ENCODE peak calls at places on chromosomes 4 and X, in five cellular contexts. One of them, this sample, is unnamed.

GRCh38 chr4:128424524-128425195 is 137.0 kb upstream of the PGRMC2 start:
- DNase-seq in choroid plexus epithelial cell: peak; percentile 66
- DNase-seq in GM12864: no peak
- DNase-seq in hepatocyte: no peak
- DNase-seq in H1: no peak
- DNase-seq in this sample: no peak

GRCh38 chrX:13380230-13380629 is 60.4 kb upstream of the ATXN3L start:
- DNase-seq in hepatocyte: no peak
- DNase-seq in choroid plexus epithelial cell: peak; percentile 53
- DNase-seq in GM12864: no peak
- DNase-seq in H1: no peak
- DNase-seq in this sample: no peak

GRCh38 chr4:182224192-182224850 is 18.9 kb upstream of the TENM3 start:
- DNase-seq in GM12864: no peak
- DNase-seq in H1: no peak
- DNase-seq in hepatocyte: no peak
- DNase-seq in choroid plexus epithelial cell: no peak
- DNase-seq in this sample: no peak

GRCh38 chr4:138790993-138791392 is 224.6 kb upstream of the NOCT start:
- DNase-seq in H1: no peak
- DNase-seq in GM12864: no peak
- DNase-seq in choroid plexus epithelial cell: no peak
- DNase-seq in hepatocyte: no peak
- DNase-seq in this sample: no peak

GRCh38 chr4:143252478-143252877 is 67.8 kb downstream of the USP38 start:
- DNase-seq in hepatocyte: no peak
- DNase-seq in H1: no peak
- DNase-seq in GM12864: no peak
- DNase-seq in choroid plexus epithelial cell: no peak
- DNase-seq in this sample: no peak

GRCh38 chr4:37803348-37803973 is 23.0 kb upstream of the PGM2 start:
- DNase-seq in choroid plexus epithelial cell: peak; percentile 83
- DNase-seq in GM12864: peak; percentile 38
- DNase-seq in H1: no peak
- DNase-seq in hepatocyte: peak; percentile 61
- DNase-seq in this sample: peak; percentile 44

GRCh38 chr4:87560802-87561201 is 31.6 kb upstream of the SPARCL1 start:
- DNase-seq in hepatocyte: no peak
- DNase-seq in GM12864: no peak
- DNase-seq in H1: no peak
- DNase-seq in choroid plexus epithelial cell: no peak
- DNase-seq in this sample: no peak

GRCh38 chrX:42565739-42566138 is 212.2 kb downstream of the PPP1R2C start:
- DNase-seq in H1: no peak
- DNase-seq in GM12864: no peak
- DNase-seq in choroid plexus epithelial cell: no peak
- DNase-seq in hepatocyte: no peak
- DNase-seq in this sample: no peak

GRCh38 chr4:95910749-95911148 is 70.9 kb downstream of the PDHA2 start:
- DNase-seq in GM12864: no peak
- DNase-seq in hepatocyte: no peak
- DNase-seq in H1: no peak
- DNase-seq in choroid plexus epithelial cell: no peak
- DNase-seq in this sample: no peak

GRCh38 chr4:101292901-101293300 is 54.4 kb downstream of the PPP3CA start:
- DNase-seq in H1: no peak
- DNase-seq in choroid plexus epithelial cell: peak; percentile 71
- DNase-seq in hepatocyte: no peak
- DNase-seq in GM12864: no peak
- DNase-seq in this sample: peak; percentile 88

GRCh38 chr4:101290651-101291050 is 56.7 kb downstream of the PPP3CA start:
- DNase-seq in GM12864: no peak
- DNase-seq in choroid plexus epithelial cell: no peak
- DNase-seq in H1: no peak
- DNase-seq in hepatocyte: no peak
- DNase-seq in this sample: no peak

GRCh38 chr4:101291198-101291597 is 56.1 kb downstream of the PPP3CA start:
- DNase-seq in H1: no peak
- DNase-seq in choroid plexus epithelial cell: peak; percentile 20
- DNase-seq in GM12864: no peak
- DNase-seq in hepatocyte: no peak
- DNase-seq in this sample: no peak

GRCh38 chr4:101294591-101294990 is 52.7 kb downstream of the PPP3CA start:
- DNase-seq in GM12864: no peak
- DNase-seq in H1: no peak
- DNase-seq in choroid plexus epithelial cell: peak; percentile 19
- DNase-seq in hepatocyte: no peak
- DNase-seq in this sample: no peak

GRCh38 chr4:101292214-101292613 is 55.1 kb downstream of the PPP3CA start:
- DNase-seq in hepatocyte: no peak
- DNase-seq in choroid plexus epithelial cell: no peak
- DNase-seq in GM12864: no peak
- DNase-seq in H1: no peak
- DNase-seq in this sample: no peak
- H3K4me3 ChIP-seq in hepatocyte: no peak overlapping the region
- H3K4me3 ChIP-seq in choroid plexus epithelial cell: no peak overlapping the region
- H3K4me3 ChIP-seq in GM12864: no peak overlapping the region
- H3K4me3 ChIP-seq in H1: no peak overlapping the region
- H3K4me3 ChIP-seq in this sample: no peak overlapping the region

GRCh38 chrX:38220024-38220935 is at the start of gene SRPX:
- DNase-seq in GM12864: no peak
- DNase-seq in choroid plexus epithelial cell: peak; percentile 48
- DNase-seq in H1: no peak
- DNase-seq in hepatocyte: peak; percentile 47
- DNase-seq in this sample: no peak
- TF ChIP-seq CTCF in GM12864: peak; percentile 11
- TF ChIP-seq CTCF in choroid plexus epithelial cell: peak; percentile 58
- TF ChIP-seq CTCF in H1: no peak
- TF ChIP-seq CTCF in hepatocyte: peak; percentile 25
- TF ChIP-seq CTCF in this sample: peak; percentile 46

DNA sequence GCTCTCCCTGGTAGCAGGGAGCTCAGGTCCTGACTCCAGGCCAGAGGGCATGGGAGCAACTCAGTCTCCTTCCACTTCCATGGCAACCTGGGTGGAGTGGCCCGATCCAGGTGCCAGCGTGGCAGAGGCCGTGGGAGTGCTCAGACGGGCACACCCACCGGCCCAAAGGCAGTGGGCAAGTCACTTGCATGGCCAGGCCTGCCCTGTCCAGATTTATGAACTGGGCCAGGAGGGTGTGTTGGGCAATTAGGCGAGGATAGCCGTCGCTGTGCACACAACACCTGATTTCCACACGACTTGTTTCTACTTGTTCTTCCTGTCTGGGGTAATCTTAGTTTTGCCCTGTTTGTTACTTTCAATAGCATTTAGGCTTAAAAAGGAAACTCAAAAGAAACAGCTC is 55.5 kb upstream of the NYX start:
- DNase-seq in choroid plexus epithelial cell: no peak
- DNase-seq in GM12864: no peak
- DNase-seq in hepatocyte: no peak
- DNase-seq in H1: no peak
- DNase-seq in this sample: no peak
- H3K4me3 ChIP-seq in choroid plexus epithelial cell: no peak overlapping the region
- H3K4me3 ChIP-seq in GM12864: no peak overlapping the region
- H3K4me3 ChIP-seq in hepatocyte: no peak overlapping the region
- H3K4me3 ChIP-seq in H1: no peak overlapping the region
- H3K4me3 ChIP-seq in this sample: no peak overlapping the region

DNA sequence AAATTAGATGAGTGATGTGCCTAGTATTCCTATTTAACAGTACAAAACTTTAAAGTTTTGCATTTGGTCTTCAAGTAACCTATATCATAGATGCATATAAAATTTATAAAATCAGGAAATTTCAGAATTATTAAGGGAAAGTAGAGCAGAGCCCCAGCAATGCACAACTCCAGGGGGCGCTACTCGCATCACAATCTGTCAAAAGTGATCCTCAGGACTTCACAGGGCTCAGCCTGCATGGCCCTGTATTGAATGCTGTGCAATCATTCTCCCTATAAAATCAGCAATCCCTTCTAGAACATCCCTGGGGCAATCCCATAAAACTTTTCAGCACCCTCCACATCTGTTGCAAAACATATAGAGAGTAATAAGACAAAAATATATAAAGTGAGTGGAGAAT is 12.4 kb upstream of the PPARGC1A start:
- DNase-seq in hepatocyte: no peak
- DNase-seq in GM12864: no peak
- DNase-seq in H1: no peak
- DNase-seq in choroid plexus epithelial cell: no peak
- DNase-seq in this sample: no peak
- TF ChIP-seq CTCF in hepatocyte: peak; percentile 15
- TF ChIP-seq CTCF in GM12864: peak; percentile 28
- TF ChIP-seq CTCF in H1: peak; percentile 31
- TF ChIP-seq CTCF in choroid plexus epithelial cell: no peak
- TF ChIP-seq CTCF in this sample: no peak

GRCh38 chr4:98928131-98928504 is 815 bp downstream of the EIF4E start:
- DNase-seq in H1: peak; percentile 66
- DNase-seq in choroid plexus epithelial cell: peak; percentile 85
- DNase-seq in GM12864: peak; percentile 68
- DNase-seq in hepatocyte: peak; percentile 89
- DNase-seq in this sample: peak; percentile 45

GRCh38 chr4:98929341-98930267 is 671 bp upstream of the EIF4E start:
- DNase-seq in H1: no peak
- DNase-seq in GM12864: peak; percentile 83
- DNase-seq in choroid plexus epithelial cell: peak; percentile 92
- DNase-seq in hepatocyte: peak; percentile 73
- DNase-seq in this sample: peak; percentile 49

GRCh38 chr4:98928505-98929340 is at the start of gene EIF4E:
- DNase-seq in choroid plexus epithelial cell: peak; percentile 100
- DNase-seq in GM12864: peak; percentile 98
- DNase-seq in H1: peak; percentile 96
- DNase-seq in hepatocyte: peak; percentile 99
- DNase-seq in this sample: peak; percentile 98

GRCh38 chr4:98932539-98932938 is 3.6 kb upstream of the EIF4E start:
- DNase-seq in choroid plexus epithelial cell: no peak
- DNase-seq in H1: no peak
- DNase-seq in hepatocyte: no peak
- DNase-seq in GM12864: no peak
- DNase-seq in this sample: no peak

GRCh38 chr4:98930311-98930865 is 1.5 kb upstream of the EIF4E start:
- DNase-seq in hepatocyte: no peak
- DNase-seq in GM12864: no peak
- DNase-seq in H1: no peak
- DNase-seq in choroid plexus epithelial cell: no peak
- DNase-seq in this sample: no peak
- H3K4me3 ChIP-seq in hepatocyte: no peak overlapping the region
- H3K4me3 ChIP-seq in GM12864: peak overlapping the region; percentile 87
- H3K4me3 ChIP-seq in H1: peak overlapping the region; percentile 97
- H3K4me3 ChIP-seq in choroid plexus epithelial cell: peak overlapping the region; percentile 92
- H3K4me3 ChIP-seq in this sample: peak overlapping the region; percentile 99

GRCh38 chr4:16636911-16637630 is 261.4 kb downstream of the LDB2 start:
- DNase-seq in hepatocyte: no peak
- DNase-seq in choroid plexus epithelial cell: no peak
- DNase-seq in GM12864: no peak
- DNase-seq in H1: no peak
- DNase-seq in this sample: no peak

GRCh38 chr4:16646459-16646858 is 252.0 kb downstream of the LDB2 start:
- DNase-seq in hepatocyte: no peak
- DNase-seq in H1: no peak
- DNase-seq in choroid plexus epithelial cell: no peak
- DNase-seq in GM12864: no peak
- DNase-seq in this sample: no peak

GRCh38 chr4:16641971-16642370 is 256.5 kb downstream of the LDB2 start:
- DNase-seq in choroid plexus epithelial cell: peak; percentile 39
- DNase-seq in GM12864: no peak
- DNase-seq in hepatocyte: no peak
- DNase-seq in H1: no peak
- DNase-seq in this sample: no peak

GRCh38 chr4:16643852-16644251 is 254.6 kb downstream of the LDB2 start:
- DNase-seq in GM12864: no peak
- DNase-seq in hepatocyte: no peak
- DNase-seq in choroid plexus epithelial cell: no peak
- DNase-seq in H1: no peak
- DNase-seq in this sample: no peak

DNA sequence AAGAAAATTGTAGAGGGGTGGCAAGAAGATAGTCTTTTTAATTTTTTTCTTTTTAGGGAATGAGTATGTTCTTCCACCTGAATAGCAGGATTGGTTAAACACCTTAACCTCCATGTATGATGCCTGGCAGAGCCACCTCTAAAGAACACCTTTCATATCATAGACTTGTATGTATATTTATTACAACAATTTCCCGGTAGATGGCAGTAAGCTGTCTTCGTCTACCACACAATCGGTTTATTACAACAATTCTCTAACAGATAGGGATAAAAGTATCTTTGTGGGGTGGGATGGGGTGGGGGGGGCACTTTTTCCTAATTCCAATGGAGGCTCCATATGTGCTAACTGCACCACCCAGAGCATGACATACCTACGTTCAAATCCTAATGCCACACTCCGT is 255.5 kb downstream of the LDB2 start:
- DNase-seq in H1: no peak
- DNase-seq in hepatocyte: no peak
- DNase-seq in choroid plexus epithelial cell: peak; percentile 30
- DNase-seq in GM12864: no peak
- DNase-seq in this sample: no peak
- TF ChIP-seq CTCF in H1: no peak
- TF ChIP-seq CTCF in hepatocyte: peak; percentile 3
- TF ChIP-seq CTCF in choroid plexus epithelial cell: peak; percentile 23
- TF ChIP-seq CTCF in GM12864: no peak
- TF ChIP-seq CTCF in this sample: no peak

GRCh38 chr4:158164849-158165248 is 8.0 kb downstream of the GASK1B start:
- DNase-seq in GM12864: no peak
- DNase-seq in H1: no peak
- DNase-seq in choroid plexus epithelial cell: no peak
- DNase-seq in hepatocyte: no peak
- DNase-seq in this sample: no peak
- H3K4me3 ChIP-seq in GM12864: no peak overlapping the region
- H3K4me3 ChIP-seq in H1: no peak overlapping the region
- H3K4me3 ChIP-seq in choroid plexus epithelial cell: no peak overlapping the region
- H3K4me3 ChIP-seq in hepatocyte: peak overlapping the region; percentile 6
- H3K4me3 ChIP-seq in this sample: no peak overlapping the region